ENCODE peak calls at places on chromosome 3, in six cellular contexts. One of them, this sample, is unnamed.

GRCh38 chr3:27712136-27713065 is 9.7 kb downstream of the EOMES start:
- DNase-seq in foreskin fibroblast: peak
- DNase-seq in H1: no peak
- DNase-seq in adrenal gland: peak
- DNase-seq in AG09309: peak
- DNase-seq in lower leg skin: peak
- DNase-seq in this sample: peak

GRCh38 chr3:39378092-39378491 is 5.1 kb upstream of the SLC25A38 start:
- DNase-seq in H1: no peak
- DNase-seq in foreskin fibroblast: peak
- DNase-seq in lower leg skin: no peak
- DNase-seq in adrenal gland: peak
- DNase-seq in AG09309: no peak
- DNase-seq in this sample: no peak

GRCh38 chr3:180980612-180981011 is 8.9 kb downstream of the DNAJC19 start:
- DNase-seq in H1: no peak
- DNase-seq in lower leg skin: no peak
- DNase-seq in AG09309: no peak
- DNase-seq in adrenal gland: no peak
- DNase-seq in foreskin fibroblast: no peak
- DNase-seq in this sample: no peak

GRCh38 chr3:16130066-16130465 is 44.4 kb upstream of the GALNT15 start:
- DNase-seq in adrenal gland: no peak
- DNase-seq in H1: no peak
- DNase-seq in foreskin fibroblast: peak
- DNase-seq in lower leg skin: no peak
- DNase-seq in AG09309: peak
- DNase-seq in this sample: peak

GRCh38 chr3:11272913-11273574 is 847 bp downstream of the ATG7 start:
- DNase-seq in foreskin fibroblast: no peak
- DNase-seq in AG09309: no peak
- DNase-seq in lower leg skin: no peak
- DNase-seq in H1: no peak
- DNase-seq in adrenal gland: no peak
- DNase-seq in this sample: no peak

GRCh38 chr3:43733459-43734384 is 43.0 kb downstream of the ABHD5 start:
- DNase-seq in foreskin fibroblast: peak
- DNase-seq in lower leg skin: peak
- DNase-seq in AG09309: no peak
- DNase-seq in adrenal gland: peak
- DNase-seq in H1: no peak
- DNase-seq in this sample: peak

GRCh38 chr3:149502438-149502837 is 27.9 kb downstream of the TM4SF4 start:
- DNase-seq in adrenal gland: no peak
- DNase-seq in AG09309: no peak
- DNase-seq in H1: no peak
- DNase-seq in foreskin fibroblast: no peak
- DNase-seq in lower leg skin: no peak
- DNase-seq in this sample: no peak

GRCh38 chr3:7371693-7372572 is 511.0 kb downstream of the GRM7 start:
- DNase-seq in adrenal gland: no peak
- DNase-seq in AG09309: no peak
- DNase-seq in H1: no peak
- DNase-seq in lower leg skin: no peak
- DNase-seq in foreskin fibroblast: no peak
- DNase-seq in this sample: no peak

GRCh38 chr3:127072221-127072771 is 89.4 kb downstream of the PLXNA1 start:
- DNase-seq in AG09309: no peak
- DNase-seq in lower leg skin: no peak
- DNase-seq in H1: no peak
- DNase-seq in foreskin fibroblast: no peak
- DNase-seq in adrenal gland: no peak
- DNase-seq in this sample: no peak

GRCh38 chr3:97291901-97292300 is 472.7 kb upstream of the ARL6 start:
- DNase-seq in adrenal gland: no peak
- DNase-seq in H1: no peak
- DNase-seq in AG09309: no peak
- DNase-seq in lower leg skin: no peak
- DNase-seq in foreskin fibroblast: no peak
- DNase-seq in this sample: peak

GRCh38 chr3:98501270-98501669 is 3.8 kb downstream of the OR5K2 start:
- DNase-seq in foreskin fibroblast: no peak
- DNase-seq in H1: no peak
- DNase-seq in AG09309: no peak
- DNase-seq in adrenal gland: no peak
- DNase-seq in lower leg skin: no peak
- DNase-seq in this sample: no peak

GRCh38 chr3:193832833-193833413 is 239.9 kb downstream of the OPA1 start:
- DNase-seq in lower leg skin: no peak
- DNase-seq in AG09309: no peak
- DNase-seq in adrenal gland: no peak
- DNase-seq in foreskin fibroblast: no peak
- DNase-seq in H1: no peak
- DNase-seq in this sample: no peak
- H3K4me3 ChIP-seq in lower leg skin: no peak
- H3K4me3 ChIP-seq in AG09309: no peak
- H3K4me3 ChIP-seq in adrenal gland: no peak
- H3K4me3 ChIP-seq in foreskin fibroblast: no peak
- H3K4me3 ChIP-seq in H1: no peak
- H3K4me3 ChIP-seq in this sample: no peak

DNA sequence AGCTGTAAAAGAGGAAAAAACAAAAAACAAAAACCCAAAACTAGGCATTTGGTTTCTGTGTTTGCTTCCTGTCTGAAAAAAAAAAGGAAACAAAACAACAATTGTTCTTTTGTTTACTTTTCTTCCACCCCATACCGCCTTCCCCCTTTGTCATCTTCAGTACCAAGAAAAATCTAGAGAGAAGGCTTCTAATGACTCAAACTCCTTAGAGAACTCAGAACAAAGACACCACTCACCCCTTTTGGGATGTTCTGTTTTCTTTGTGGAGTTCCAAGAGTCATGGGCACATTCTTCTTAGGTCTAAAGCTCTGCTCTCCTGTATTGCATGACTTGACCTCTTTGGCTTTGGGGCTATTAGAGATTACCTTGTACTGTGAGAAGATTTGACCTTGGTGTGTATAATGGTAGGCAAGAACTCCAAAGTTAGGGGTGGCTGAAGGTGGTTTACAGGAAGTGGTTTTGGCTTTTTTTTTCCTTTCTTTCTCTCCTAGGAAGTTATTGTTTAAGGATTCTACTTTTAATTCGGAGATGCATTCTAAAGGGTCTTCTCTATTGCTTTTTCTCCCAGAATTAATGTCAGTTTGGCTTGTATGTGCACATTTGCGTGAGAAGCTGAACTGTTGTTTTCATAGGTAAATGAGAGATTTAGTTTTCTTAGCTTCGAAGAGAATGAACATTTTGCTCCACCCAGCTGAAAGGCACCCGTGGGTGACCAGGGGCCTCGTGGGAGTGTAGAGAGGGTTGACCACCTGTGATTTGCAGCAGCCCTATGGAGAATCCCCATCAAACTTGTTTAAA is 39.5 kb upstream of the ZBTB20 start:
- DNase-seq in foreskin fibroblast: no peak
- DNase-seq in lower leg skin: no peak
- DNase-seq in AG09309: no peak
- DNase-seq in H1: no peak
- DNase-seq in adrenal gland: no peak
- DNase-seq in this sample: no peak
- H3K4me3 ChIP-seq in foreskin fibroblast: no peak
- H3K4me3 ChIP-seq in lower leg skin: no peak
- H3K4me3 ChIP-seq in AG09309: no peak
- H3K4me3 ChIP-seq in H1: no peak
- H3K4me3 ChIP-seq in adrenal gland: no peak
- H3K4me3 ChIP-seq in this sample: no peak

GRCh38 chr3:76532423-76532822 is 507.5 kb upstream of the ROBO2 start:
- DNase-seq in H1: no peak
- DNase-seq in AG09309: no peak
- DNase-seq in adrenal gland: no peak
- DNase-seq in lower leg skin: no peak
- DNase-seq in foreskin fibroblast: no peak
- DNase-seq in this sample: no peak
- H3K4me3 ChIP-seq in H1: no peak
- H3K4me3 ChIP-seq in AG09309: no peak
- H3K4me3 ChIP-seq in adrenal gland: no peak
- H3K4me3 ChIP-seq in lower leg skin: no peak
- H3K4me3 ChIP-seq in foreskin fibroblast: no peak
- H3K4me3 ChIP-seq in this sample: no peak

DNA sequence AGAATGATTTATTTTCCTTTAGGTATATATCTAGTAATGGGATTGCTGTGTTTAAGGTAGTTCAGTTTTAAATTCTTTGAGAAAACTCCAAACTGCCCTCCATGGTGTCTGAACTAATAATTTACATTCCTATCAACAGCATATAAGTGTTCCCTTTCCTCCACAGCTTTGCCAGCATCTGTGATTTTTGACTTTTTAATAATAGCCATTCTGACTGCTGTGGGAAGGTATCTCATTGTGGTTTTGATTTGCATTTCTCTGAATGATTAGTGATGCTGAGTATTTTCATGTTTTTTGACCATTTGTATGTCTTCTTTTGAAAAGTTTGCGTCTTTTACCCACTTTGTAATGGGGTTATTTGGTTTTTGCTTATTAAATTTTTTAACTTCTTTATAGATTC is 571.6 kb upstream of the CCDC54 start:
- DNase-seq in foreskin fibroblast: no peak
- DNase-seq in lower leg skin: no peak
- DNase-seq in H1: no peak
- DNase-seq in adrenal gland: no peak
- DNase-seq in AG09309: no peak
- DNase-seq in this sample: no peak
- H3K4me3 ChIP-seq in foreskin fibroblast: no peak
- H3K4me3 ChIP-seq in lower leg skin: no peak
- H3K4me3 ChIP-seq in H1: no peak
- H3K4me3 ChIP-seq in adrenal gland: no peak
- H3K4me3 ChIP-seq in AG09309: no peak
- H3K4me3 ChIP-seq in this sample: no peak

DNA sequence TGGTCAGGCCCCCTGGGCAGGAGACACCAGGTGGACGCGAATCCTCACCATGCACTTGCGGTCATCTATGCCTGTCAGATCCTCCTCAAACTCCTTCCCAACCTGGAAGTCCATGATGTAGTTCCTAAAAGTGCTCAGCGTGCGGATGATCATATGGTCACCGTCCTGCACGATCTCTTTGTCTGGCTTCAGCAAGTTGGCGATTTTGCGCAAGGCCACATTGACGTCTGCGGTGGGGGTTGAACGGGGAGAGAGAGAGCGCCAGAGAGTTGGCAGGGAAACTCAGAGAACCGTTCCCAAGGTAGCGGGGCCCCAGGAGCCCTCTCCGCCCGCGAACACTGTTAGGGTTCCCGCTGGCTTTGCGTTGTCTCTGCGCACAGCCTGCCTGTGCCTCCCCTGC is 809 bp downstream of the RBP1 start:
- DNase-seq in H1: no peak
- DNase-seq in lower leg skin: no peak
- DNase-seq in adrenal gland: peak
- DNase-seq in foreskin fibroblast: no peak
- DNase-seq in AG09309: no peak
- DNase-seq in this sample: peak
- H3K4me3 ChIP-seq in H1: peak
- H3K4me3 ChIP-seq in lower leg skin: no peak
- H3K4me3 ChIP-seq in adrenal gland: peak
- H3K4me3 ChIP-seq in foreskin fibroblast: peak
- H3K4me3 ChIP-seq in AG09309: no peak
- H3K4me3 ChIP-seq in this sample: peak

DNA sequence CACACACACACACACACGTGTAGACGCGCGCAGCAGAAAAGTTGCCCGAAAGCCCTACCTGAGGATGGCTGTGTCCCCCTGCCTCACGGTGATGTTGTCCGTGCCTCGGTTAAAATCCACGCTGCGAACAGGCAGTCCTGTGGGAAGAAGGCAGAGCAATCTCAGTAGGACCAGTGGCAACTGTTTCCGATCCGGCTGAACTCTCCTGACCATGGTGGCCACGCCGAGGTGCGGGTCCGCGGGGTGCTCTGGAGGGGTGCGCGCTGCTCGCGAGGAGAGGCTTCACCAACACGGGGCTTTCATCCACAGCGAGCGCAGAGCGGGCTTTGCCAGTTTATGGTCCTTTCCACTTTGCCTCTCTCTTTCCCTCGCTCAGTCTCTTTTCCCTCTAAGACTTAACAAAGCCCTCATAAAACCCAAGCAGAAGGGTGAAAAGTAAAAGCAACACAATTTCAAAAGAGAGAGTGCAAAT is 432 bp downstream of the LSAMP start:
- DNase-seq in foreskin fibroblast: peak
- DNase-seq in H1: no peak
- DNase-seq in lower leg skin: no peak
- DNase-seq in AG09309: no peak
- DNase-seq in adrenal gland: no peak
- DNase-seq in this sample: peak
- H3K4me3 ChIP-seq in foreskin fibroblast: peak
- H3K4me3 ChIP-seq in H1: peak
- H3K4me3 ChIP-seq in lower leg skin: no peak
- H3K4me3 ChIP-seq in AG09309: no peak
- H3K4me3 ChIP-seq in adrenal gland: peak
- H3K4me3 ChIP-seq in this sample: peak

GRCh38 chr3:46564190-46565112 is 1.7 kb downstream of the LRRC2 start:
- DNase-seq in lower leg skin: no peak
- DNase-seq in AG09309: no peak
- DNase-seq in foreskin fibroblast: no peak
- DNase-seq in adrenal gland: peak
- DNase-seq in H1: no peak
- DNase-seq in this sample: no peak

GRCh38 chr3:46561951-46562350 is 4.2 kb downstream of the LRRC2 start:
- DNase-seq in foreskin fibroblast: no peak
- DNase-seq in adrenal gland: no peak
- DNase-seq in H1: no peak
- DNase-seq in AG09309: no peak
- DNase-seq in lower leg skin: no peak
- DNase-seq in this sample: no peak

GRCh38 chr3:46566040-46566631 is at the start of gene LRRC2:
- DNase-seq in adrenal gland: no peak
- DNase-seq in foreskin fibroblast: peak
- DNase-seq in AG09309: peak
- DNase-seq in H1: no peak
- DNase-seq in lower leg skin: peak
- DNase-seq in this sample: peak

GRCh38 chr3:46565113-46565490 is 1.0 kb downstream of the LRRC2 start:
- DNase-seq in adrenal gland: no peak
- DNase-seq in AG09309: no peak
- DNase-seq in H1: no peak
- DNase-seq in lower leg skin: no peak
- DNase-seq in foreskin fibroblast: no peak
- DNase-seq in this sample: no peak

GRCh38 chr3:46565607-46566039 is 479 bp downstream of the LRRC2 start:
- DNase-seq in AG09309: no peak
- DNase-seq in foreskin fibroblast: no peak
- DNase-seq in lower leg skin: peak
- DNase-seq in adrenal gland: no peak
- DNase-seq in H1: no peak
- DNase-seq in this sample: peak
- H3K4me3 ChIP-seq in AG09309: peak
- H3K4me3 ChIP-seq in foreskin fibroblast: peak
- H3K4me3 ChIP-seq in lower leg skin: peak
- H3K4me3 ChIP-seq in adrenal gland: peak
- H3K4me3 ChIP-seq in H1: peak
- H3K4me3 ChIP-seq in this sample: peak

This sample was measured in right cardiac atrium.